ENCODE peak calls at places on chromosomes 11 and 22, in eight cellular contexts. N, I, Y, J, W, R, S and M are unnamed samples.

GRCh38 chr11:11669447-11669846 is 47.6 kb upstream of the GALNT18 start:
- DNase-seq in N (no peak), I (no peak), Y (no peak), J (no peak), W (peak), R (no peak), S (no peak), M (no peak)

GRCh38 chr11:76380161-76380976 is 563 bp downstream of the THAP12 start:
- DNase-seq in N (peak), I (no peak), Y (no peak), J (peak), W (no peak), R (no peak), S (no peak), M (peak)

GRCh38 chr11:79087957-79088318 is 352.9 kb downstream of the TENM4 start:
- DNase-seq in N (no peak), I (no peak), Y (no peak), J (no peak), W (no peak), R (no peak), S (no peak), M (no peak)

GRCh38 chr22:26601726-26602125 is 11.8 kb upstream of the TPST2 start:
- DNase-seq in N (no peak), I (no peak), Y (no peak), J (peak), W (no peak), R (no peak), S (no peak), M (no peak)

GRCh38 chr22:30444632-30445437 is 19.3 kb downstream of the MTFP1 start:
- DNase-seq in N (no peak), I (no peak), Y (peak), J (no peak), W (no peak), R (no peak), S (peak), M (peak)

GRCh38 chr11:2775083-2775625 is 75.4 kb upstream of the KCNQ1OT1 start:
- DNase-seq in N (peak), I (peak), Y (peak), J (peak), W (peak), R (no peak), S (no peak), M (no peak)

GRCh38 chr22:50548913-50549790 is 3.5 kb downstream of the KLHDC7B start:
- DNase-seq in N (no peak), I (no peak), Y (no peak), J (peak), W (no peak), R (no peak), S (no peak), M (no peak)

GRCh38 chr11:8747173-8747572 is 64.6 kb downstream of the RPL27A start:
- DNase-seq in N (no peak), I (no peak), Y (no peak), J (no peak), W (no peak), R (no peak), S (no peak), M (no peak)

GRCh38 chr11:29009426-29009825 is 901.2 kb downstream of the METTL15 start:
- DNase-seq in N (no peak), I (no peak), Y (no peak), J (no peak), W (no peak), R (no peak), S (no peak), M (no peak)

GRCh38 chr11:11243790-11244469 is 109.1 kb downstream of the CSNK2A3 start:
- DNase-seq in N (no peak), I (peak), Y (no peak), J (no peak), W (no peak), R (no peak), S (no peak), M (no peak)

GRCh38 chr22:48627966-48628365 is 1199.7 kb downstream of the BRD1 start:
- DNase-seq in N (no peak), I (no peak), Y (no peak), J (no peak), W (no peak), R (no peak), S (no peak), M (no peak)

GRCh38 chr11:125371451-125371935 is 124.6 kb downstream of the FEZ1 start:
- DNase-seq in N (no peak), I (no peak), Y (no peak), J (peak), W (no peak), R (no peak), S (no peak), M (no peak)

GRCh38 chr11:32893947-32894827 is 1.6 kb downstream of the QSER1 start:
- DNase-seq in N (no peak), I (peak), Y (no peak), J (no peak), W (no peak), R (no peak), S (peak), M (peak)

GRCh38 chr11:46557684-46558151 is 36.1 kb downstream of the AMBRA1 start:
- DNase-seq in N (no peak), I (no peak), Y (peak), J (no peak), W (no peak), R (no peak), S (peak), M (no peak)

GRCh38 chr11:128692750-128693578 is 908 bp upstream of the FLI1 start:
- DNase-seq in N (peak), I (no peak), Y (no peak), J (peak), W (no peak), R (no peak), S (no peak), M (no peak)

GRCh38 chr11:35207471-35208403 is 68.8 kb downstream of the CD44 start:
- DNase-seq in N (no peak), I (no peak), Y (no peak), J (no peak), W (no peak), R (no peak), S (no peak), M (no peak)

GRCh38 chr11:66339686-66340483 is 3.7 kb upstream of the RIN1 start:
- DNase-seq in N (no peak), I (no peak), Y (no peak), J (peak), W (no peak), R (no peak), S (no peak), M (no peak)

GRCh38 chr11:12043221-12043620 is 34.8 kb upstream of the DKK3 start:
- DNase-seq in N (no peak), I (no peak), Y (no peak), J (no peak), W (peak), R (no peak), S (no peak), M (no peak)

GRCh38 chr11:2480874-2481220 is 36.0 kb downstream of the KCNQ1 start:
- DNase-seq in N (no peak), I (no peak), Y (no peak), J (no peak), W (peak), R (no peak), S (no peak), M (peak)

GRCh38 chr11:118980191-118980881 is 8.8 kb downstream of the FOXR1 start:
- DNase-seq in N (no peak), I (no peak), Y (no peak), J (peak), W (no peak), R (no peak), S (no peak), M (peak)

GRCh38 chr11:114909866-114910265 is 231.5 kb downstream of the NXPE2 start:
- DNase-seq in N (no peak), I (no peak), Y (no peak), J (no peak), W (no peak), R (no peak), S (no peak), M (no peak)

GRCh38 chr11:19253817-19254216 is 13.1 kb upstream of the E2F8 start:
- DNase-seq in N (no peak), I (no peak), Y (no peak), J (no peak), W (no peak), R (no peak), S (no peak), M (peak)

GRCh38 chr11:65130631-65131416 is 3.5 kb downstream of the SYVN1 start:
- DNase-seq in N (peak), I (no peak), Y (no peak), J (peak), W (peak), R (no peak), S (no peak), M (no peak)

GRCh38 chr11:123187670-123188507 is 7.2 kb downstream of the CLMP start:
- DNase-seq in N (no peak), I (no peak), Y (no peak), J (no peak), W (no peak), R (no peak), S (no peak), M (no peak)

GRCh38 chr22:47369431-47370015 is 607.1 kb downstream of the TBC1D22A start:
- DNase-seq in N (peak), I (no peak), Y (peak), J (no peak), W (no peak), R (no peak), S (no peak), M (no peak)

GRCh38 chr22:49948958-49949913 is 11.3 kb upstream of the PIM3 start:
- DNase-seq in N (no peak), I (peak), Y (peak), J (no peak), W (no peak), R (no peak), S (no peak), M (no peak)

GRCh38 chr11:105177658-105178057 is 38.1 kb upstream of the CARD18 start:
- DNase-seq in N (no peak), I (no peak), Y (no peak), J (no peak), W (no peak), R (no peak), S (no peak), M (no peak)

GRCh38 chr11:44894217-44894617 is 56.5 kb downstream of the TP53I11 start:
- DNase-seq in N (no peak), I (no peak), Y (peak), J (peak), W (no peak), R (no peak), S (peak), M (peak)

GRCh38 chr11:125918140-125918840 is 14.0 kb downstream of the DDX25 start:
- DNase-seq in N (no peak), I (no peak), Y (no peak), J (no peak), W (peak), R (no peak), S (no peak), M (no peak)

GRCh38 chr11:128521697-128522062 is 65.7 kb downstream of the ETS1 start:
- DNase-seq in N (no peak), I (no peak), Y (no peak), J (peak), W (no peak), R (no peak), S (no peak), M (no peak)

GRCh38 chr11:122439911-122440782 is 215.4 kb upstream of the UBASH3B start:
- DNase-seq in N (peak), I (no peak), Y (no peak), J (no peak), W (no peak), R (no peak), S (no peak), M (peak)

GRCh38 chr22:45072322-45072903 is 62.6 kb upstream of the PHF21B start:
- DNase-seq in N (no peak), I (no peak), Y (no peak), J (no peak), W (no peak), R (no peak), S (peak), M (no peak)

GRCh38 chr11:662689-663274 is 25.7 kb downstream of the DRD4 start:
- DNase-seq in N (no peak), I (no peak), Y (peak), J (peak), W (no peak), R (no peak), S (peak), M (no peak)

GRCh38 chr11:45250035-45250693 is 36.0 kb downstream of the SYT13 start:
- DNase-seq in N (no peak), I (no peak), Y (no peak), J (no peak), W (no peak), R (no peak), S (no peak), M (no peak)

GRCh38 chr11:125625225-125625593 is 246 bp downstream of the CHEK1 start:
- DNase-seq in N (no peak), I (no peak), Y (no peak), J (no peak), W (no peak), R (no peak), S (no peak), M (no peak)

GRCh38 chr22:30720263-30720837 is 25.7 kb downstream of the OSBP2 start:
- DNase-seq in N (peak), I (no peak), Y (no peak), J (no peak), W (no peak), R (no peak), S (no peak), M (no peak)

GRCh38 chr11:101862410-101863233 is 52.2 kb upstream of the CEP126 start:
- DNase-seq in N (no peak), I (no peak), Y (no peak), J (no peak), W (no peak), R (no peak), S (peak), M (no peak)
- H3K27ac ChIP-seq in N (no peak), I (no peak), Y (no peak), J (no peak), W (peak), R (no peak), S (no peak), M (no peak)

GRCh38 chr22:40187389-40187788 is 9.7 kb downstream of the TNRC6B start:
- DNase-seq in N (no peak), I (no peak), Y (no peak), J (no peak), W (no peak), R (no peak), S (no peak), M (no peak)
- TF ChIP-seq POLR2AphosphoS5 in N (no peak), I (no peak), Y (no peak), J (no peak), W (no peak), R (no peak), S (no peak), M (no peak)

GRCh38 chr11:73382183-73382582 is 6.0 kb downstream of the RELT start:
- DNase-seq in N (no peak), I (no peak), Y (no peak), J (no peak), W (no peak), R (no peak), S (no peak), M (no peak)
- H3K27ac ChIP-seq in N (no peak), I (no peak), Y (peak), J (peak), W (no peak), R (no peak), S (no peak), M (peak)

GRCh38 chr11:108534274-108534882 is 36.2 kb upstream of the POGLUT3 start:
- DNase-seq in N (no peak), I (no peak), Y (no peak), J (no peak), W (no peak), R (no peak), S (no peak), M (no peak)
- TF ChIP-seq POLR2AphosphoS5 in N (no peak), I (no peak), Y (no peak), J (no peak), W (no peak), R (no peak), S (no peak), M (no peak)

DNA sequence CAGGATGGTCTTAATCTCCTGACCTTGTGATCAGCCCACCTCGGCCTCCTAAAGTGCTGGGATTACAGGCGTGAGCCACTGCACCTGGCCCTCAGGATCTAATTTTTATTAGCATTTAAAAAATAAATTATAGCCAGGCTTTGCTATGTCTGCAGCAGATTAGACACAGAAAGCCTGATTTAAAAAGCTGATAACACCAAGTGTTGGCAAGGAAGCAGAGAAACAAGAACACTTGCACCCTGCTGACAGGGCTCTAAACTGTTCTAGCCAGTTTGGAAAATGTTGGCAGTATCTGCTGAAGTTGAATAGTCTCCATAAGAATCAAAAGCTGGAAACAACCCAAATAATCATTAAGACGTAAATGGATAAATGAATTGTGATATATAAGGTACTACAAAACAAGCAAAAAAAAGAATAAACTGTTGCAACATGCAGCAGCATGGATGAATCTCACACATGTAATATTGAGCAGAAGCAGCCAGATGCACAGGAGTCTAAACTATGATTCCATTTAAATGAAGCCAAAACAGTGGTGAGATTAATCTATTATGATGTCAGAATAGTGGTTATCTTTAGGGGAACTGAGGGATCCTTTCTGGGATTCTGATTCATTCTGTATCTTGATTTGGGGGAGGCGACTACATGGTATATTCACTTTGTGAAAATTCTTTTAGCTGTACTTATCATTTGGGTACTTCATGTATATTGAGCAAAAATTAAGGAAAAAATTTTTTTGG is 40.4 kb upstream of the ADORA2A start:
- DNase-seq in N (no peak), I (no peak), Y (no peak), J (no peak), W (no peak), R (no peak), S (no peak), M (no peak)
- H3K27ac ChIP-seq in N (no peak), I (no peak), Y (no peak), J (no peak), W (no peak), R (no peak), S (no peak), M (no peak)

DNA sequence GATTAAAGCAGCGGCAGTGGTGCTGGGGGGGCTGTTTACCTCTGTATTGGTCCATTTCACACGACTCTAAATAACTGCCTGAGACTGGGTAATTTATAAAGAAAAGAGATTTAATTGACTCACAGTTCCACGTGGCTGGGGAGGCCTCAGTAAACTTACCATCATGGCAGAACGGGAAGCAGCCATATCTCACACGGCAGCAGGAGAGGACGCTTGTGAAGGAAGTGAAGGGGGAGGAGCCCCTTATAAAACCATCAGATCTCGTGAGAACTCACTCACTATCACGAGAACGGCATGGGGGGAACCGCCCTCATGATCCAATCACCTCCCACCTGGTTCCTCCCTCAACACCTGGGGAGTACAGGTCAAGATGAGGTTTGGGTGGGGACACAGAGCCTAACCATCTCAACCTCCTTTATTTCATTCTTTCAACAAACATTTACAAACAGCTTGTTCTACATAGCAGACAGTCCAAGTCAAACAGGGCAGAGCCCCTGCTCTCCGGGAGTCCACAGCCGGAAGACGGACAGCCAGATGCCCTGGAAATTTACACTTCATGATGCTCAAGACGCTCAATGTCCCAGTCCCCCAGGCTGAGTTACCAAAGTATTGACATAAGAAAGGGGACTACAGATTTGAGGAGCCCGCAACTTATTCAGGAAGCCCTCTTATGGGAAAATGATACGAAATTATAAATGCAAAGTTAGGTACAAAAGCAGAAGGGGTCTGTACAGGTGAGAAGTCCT is 26.3 kb upstream of the HMGXB4 start:
- DNase-seq in N (no peak), I (no peak), Y (no peak), J (no peak), W (no peak), R (peak), S (peak), M (peak)
- TF ChIP-seq POLR2AphosphoS5 in N (no peak), I (no peak), Y (no peak), J (no peak), W (no peak), R (peak), S (peak), M (peak)

GRCh38 chr11:36398261-36398953 is 102.3 kb downstream of the PRR5L start:
- DNase-seq in N (no peak), I (no peak), Y (no peak), J (no peak), W (no peak), R (no peak), S (no peak), M (no peak)
- H3K27ac ChIP-seq in N (no peak), I (no peak), Y (no peak), J (peak), W (no peak), R (no peak), S (no peak), M (no peak)

GRCh38 chr22:37567991-37568390 is 7.7 kb downstream of the CDC42EP1 start:
- DNase-seq in N (no peak), I (no peak), Y (no peak), J (no peak), W (no peak), R (no peak), S (no peak), M (no peak)

GRCh38 chr22:37569921-37570660 is 9.8 kb downstream of the LGALS2 start:
- DNase-seq in N (no peak), I (no peak), Y (peak), J (no peak), W (no peak), R (no peak), S (no peak), M (no peak)

GRCh38 chr22:37568448-37569008 is 8.2 kb downstream of the CDC42EP1 start:
- DNase-seq in N (no peak), I (no peak), Y (no peak), J (no peak), W (no peak), R (no peak), S (no peak), M (no peak)

GRCh38 chr22:37570661-37570976 is 9.3 kb downstream of the LGALS2 start:
- DNase-seq in N (no peak), I (no peak), Y (no peak), J (no peak), W (no peak), R (no peak), S (no peak), M (no peak)

GRCh38 chr22:37569009-37569920 is 9.0 kb downstream of the CDC42EP1 start:
- DNase-seq in N (no peak), I (no peak), Y (peak), J (no peak), W (no peak), R (no peak), S (no peak), M (no peak)
- TF ChIP-seq POLR2AphosphoS5 in N (no peak), I (no peak), Y (peak), J (no peak), W (no peak), R (no peak), S (peak), M (no peak)